ENCODE peak calls at places on chromosome 5, in four cellular contexts. C is HCT116, K is K562, P is H1. Q is an unnamed sample.

GRCh38 chr5:15286659-15287058 is 213.3 kb upstream of the FBXL7 start:
- DNase-seq in C (no peak), K (no peak), P (no peak), Q (no peak)

GRCh38 chr5:91269198-91269597 is 113.9 kb downstream of the ARRDC3 start:
- DNase-seq in C (no peak), K (no peak), P (no peak), Q (no peak)

GRCh38 chr5:126031989-126032716 is 391.1 kb upstream of the GRAMD2B start:
- DNase-seq in C (no peak), K (no peak), P (no peak), Q (no peak)

GRCh38 chr5:30808996-30809395 is 384.5 kb upstream of the CDH6 start:
- DNase-seq in C (no peak), K (no peak), P (no peak), Q (no peak)

GRCh38 chr5:179762781-179763176 is 30.2 kb downstream of the MAML1 start:
- DNase-seq in C (no peak), K (no peak), P (no peak), Q (no peak)

GRCh38 chr5:78404682-78405293 is 44.4 kb downstream of the SCAMP1 start:
- DNase-seq in C (no peak), K (no peak), P (no peak), Q (peak)

GRCh38 chr5:113283558-113283957 is 151.2 kb downstream of the TSSK1B start:
- DNase-seq in C (no peak), K (no peak), P (no peak), Q (no peak)

GRCh38 chr5:36174119-36174518 is 22.2 kb downstream of the SKP2 start:
- DNase-seq in C (no peak), K (no peak), P (no peak), Q (no peak)

GRCh38 chr5:172793577-172794488 is 22.8 kb upstream of the DUSP1 start:
- DNase-seq in C (no peak), K (peak), P (no peak), Q (no peak)

GRCh38 chr5:41346609-41347008 is 133.3 kb upstream of the C6 start:
- DNase-seq in C (peak), K (no peak), P (no peak), Q (no peak)

GRCh38 chr5:19880859-19881436 is 107.1 kb downstream of the CDH18 start:
- DNase-seq in C (no peak), K (no peak), P (no peak), Q (no peak)

GRCh38 chr5:168404366-168404765 is 81.9 kb upstream of the RARS1 start:
- DNase-seq in C (no peak), K (no peak), P (no peak), Q (no peak)

GRCh38 chr5:5558593-5558992 is 136.1 kb downstream of the ICE1 start:
- DNase-seq in C (no peak), K (no peak), P (no peak), Q (no peak)

GRCh38 chr5:133119233-133119711 is 67.5 kb downstream of the HSPA4 start:
- DNase-seq in C (no peak), K (no peak), P (peak), Q (no peak)

GRCh38 chr5:108681079-108681921 is 66.4 kb upstream of the FER start:
- DNase-seq in C (peak), K (peak), P (no peak), Q (peak)

GRCh38 chr5:109769597-109770291 is 80.0 kb downstream of the MAN2A1 start:
- DNase-seq in C (no peak), K (no peak), P (no peak), Q (no peak)

GRCh38 chr5:75059887-75060286 is 7.5 kb upstream of the GCNT4 start:
- DNase-seq in C (no peak), K (no peak), P (no peak), Q (no peak)

GRCh38 chr5:139272471-139273321 is 20.8 kb upstream of the MATR3 start:
- DNase-seq in C (no peak), K (no peak), P (no peak), Q (no peak)

GRCh38 chr5:16727937-16728336 is 111.1 kb upstream of the RETREG1 start:
- DNase-seq in C (no peak), K (no peak), P (no peak), Q (no peak)

GRCh38 chr5:85077581-85077980 is 692.9 kb upstream of the EDIL3 start:
- DNase-seq in C (no peak), K (no peak), P (no peak), Q (no peak)

GRCh38 chr5:135444360-135444759 is 2.8 kb downstream of the DCANP1 start:
- DNase-seq in C (no peak), K (no peak), P (no peak), Q (no peak)

GRCh38 chr5:118548761-118549160 is 439.6 kb downstream of the DTWD2 start:
- DNase-seq in C (no peak), K (no peak), P (no peak), Q (no peak)

GRCh38 chr5:74538206-74538661 is 102.3 kb downstream of the ENC1 start:
- DNase-seq in C (no peak), K (no peak), P (no peak), Q (no peak)

GRCh38 chr5:156188026-156188425 is 138.9 kb upstream of the SGCD start:
- DNase-seq in C (no peak), K (no peak), P (no peak), Q (no peak)

GRCh38 chr5:135053989-135054388 is 20.0 kb upstream of the PITX1 start:
- DNase-seq in C (no peak), K (no peak), P (no peak), Q (no peak)

GRCh38 chr5:51225671-51226419 is 157.4 kb upstream of the ISL1 start:
- DNase-seq in C (no peak), K (no peak), P (no peak), Q (no peak)

GRCh38 chr5:369151-369939 is 47.8 kb downstream of the AHRR start:
- DNase-seq in C (no peak), K (no peak), P (peak), Q (peak)

GRCh38 chr5:6328173-6328572 is 50.2 kb downstream of the MED10 start:
- DNase-seq in C (no peak), K (peak), P (peak), Q (no peak)

GRCh38 chr5:106312360-106312759 is 1358.4 kb downstream of the EFNA5 start:
- DNase-seq in C (no peak), K (no peak), P (no peak), Q (no peak)

GRCh38 chr5:110094559-110094958 is 404.8 kb downstream of the MAN2A1 start:
- DNase-seq in C (no peak), K (no peak), P (no peak), Q (no peak)

GRCh38 chr5:72818866-72819534 is 2.5 kb downstream of the TNPO1 start:
- DNase-seq in C (peak), K (peak), P (peak), Q (no peak)

GRCh38 chr5:10617103-10617502 is 53.2 kb downstream of the ANKRD33B start:
- DNase-seq in C (no peak), K (no peak), P (no peak), Q (no peak)

GRCh38 chr5:43400082-43400481 is 12.1 kb downstream of the CCL28 start:
- DNase-seq in C (no peak), K (no peak), P (no peak), Q (no peak)

GRCh38 chr5:150263801-150264621 is 25.6 kb downstream of the CAMK2A start:
- DNase-seq in C (peak), K (no peak), P (no peak), Q (no peak)

GRCh38 chr5:44860267-44860666 is 51.5 kb downstream of the MRPS30 start:
- DNase-seq in C (no peak), K (no peak), P (no peak), Q (no peak)

GRCh38 chr5:124602925-124603650 is 143.4 kb downstream of the ZNF608 start:
- DNase-seq in C (no peak), K (no peak), P (no peak), Q (no peak)

GRCh38 chr5:124604419-124604818 is 142.0 kb downstream of the ZNF608 start:
- DNase-seq in C (no peak), K (no peak), P (no peak), Q (no peak)

GRCh38 chr5:124606116-124606515 is 140.3 kb downstream of the ZNF608 start:
- DNase-seq in C (no peak), K (no peak), P (no peak), Q (no peak)

DNA sequence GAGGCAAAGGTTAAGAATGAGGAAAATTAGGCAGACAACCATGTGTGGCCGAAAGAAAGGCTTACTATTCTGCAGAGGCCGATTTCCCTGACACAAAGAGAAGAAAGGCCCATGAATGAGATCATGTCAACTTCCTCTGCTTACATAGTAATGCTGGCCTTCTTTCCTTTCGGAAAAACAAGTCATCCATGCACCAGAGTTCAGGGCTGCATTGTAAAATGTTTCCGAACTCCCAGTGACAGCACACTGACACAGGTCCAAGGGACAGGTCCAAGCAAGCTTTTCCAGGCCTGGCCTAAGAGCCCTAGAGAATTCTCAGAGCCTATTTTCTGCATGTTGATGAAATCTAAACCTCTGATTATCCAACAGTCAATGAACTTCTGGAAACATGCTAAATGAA is 140.9 kb downstream of the ZNF608 start:
- DNase-seq in C (no peak), K (no peak), P (no peak), Q (no peak)
- TF ChIP-seq EGR1 in C (no peak), K (no peak), P (no peak), Q (no peak)

GRCh38 chr5:142319560-142320426 is 5.0 kb downstream of the SPRY4 start:
- DNase-seq in C (no peak), K (no peak), P (no peak), Q (no peak)
- TF ChIP-seq EGR1 in C (no peak), K (no peak), P (no peak), Q (no peak)

GRCh38 chr5:115097236-115097635 is 72.5 kb downstream of the TRIM36 start:
- DNase-seq in C (no peak), K (no peak), P (no peak), Q (no peak)
- TF ChIP-seq EGR1 in C (no peak), K (no peak), P (no peak), Q (no peak)

DNA sequence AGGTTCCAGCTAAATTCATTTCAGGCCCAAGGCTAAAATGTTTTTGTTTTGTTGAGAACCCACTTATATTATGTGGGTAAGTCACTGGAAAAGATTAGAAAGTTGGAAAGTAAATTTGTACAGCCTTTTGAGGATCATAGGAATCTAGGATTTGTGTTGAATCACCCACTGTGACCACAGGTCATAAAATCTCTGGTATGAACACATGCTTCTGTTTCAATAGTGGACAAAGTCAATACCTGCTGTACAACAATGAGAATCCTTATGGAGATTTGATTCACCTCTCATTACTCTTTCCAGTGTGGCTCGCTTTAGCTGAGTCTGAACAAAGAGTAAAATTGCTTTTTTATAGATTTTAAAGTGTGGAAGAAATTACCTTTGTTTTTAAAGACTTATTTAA is 369.5 kb downstream of the TMEM167A start:
- DNase-seq in C (no peak), K (no peak), P (no peak), Q (no peak)
- TF ChIP-seq EGR1 in C (no peak), K (no peak), P (no peak), Q (no peak)

GRCh38 chr5:115543365-115543700 is 1.2 kb downstream of the FEM1C start:
- DNase-seq in C (no peak), K (no peak), P (no peak), Q (no peak)

GRCh38 chr5:115542076-115542475 is 2.5 kb downstream of the FEM1C start:
- DNase-seq in C (no peak), K (no peak), P (no peak), Q (no peak)

GRCh38 chr5:115541586-115541985 is 3.0 kb downstream of the FEM1C start:
- DNase-seq in C (no peak), K (no peak), P (no peak), Q (no peak)

GRCh38 chr5:115543931-115544370 is 624 bp downstream of the FEM1C start:
- DNase-seq in C (no peak), K (peak), P (no peak), Q (no peak)

DNA sequence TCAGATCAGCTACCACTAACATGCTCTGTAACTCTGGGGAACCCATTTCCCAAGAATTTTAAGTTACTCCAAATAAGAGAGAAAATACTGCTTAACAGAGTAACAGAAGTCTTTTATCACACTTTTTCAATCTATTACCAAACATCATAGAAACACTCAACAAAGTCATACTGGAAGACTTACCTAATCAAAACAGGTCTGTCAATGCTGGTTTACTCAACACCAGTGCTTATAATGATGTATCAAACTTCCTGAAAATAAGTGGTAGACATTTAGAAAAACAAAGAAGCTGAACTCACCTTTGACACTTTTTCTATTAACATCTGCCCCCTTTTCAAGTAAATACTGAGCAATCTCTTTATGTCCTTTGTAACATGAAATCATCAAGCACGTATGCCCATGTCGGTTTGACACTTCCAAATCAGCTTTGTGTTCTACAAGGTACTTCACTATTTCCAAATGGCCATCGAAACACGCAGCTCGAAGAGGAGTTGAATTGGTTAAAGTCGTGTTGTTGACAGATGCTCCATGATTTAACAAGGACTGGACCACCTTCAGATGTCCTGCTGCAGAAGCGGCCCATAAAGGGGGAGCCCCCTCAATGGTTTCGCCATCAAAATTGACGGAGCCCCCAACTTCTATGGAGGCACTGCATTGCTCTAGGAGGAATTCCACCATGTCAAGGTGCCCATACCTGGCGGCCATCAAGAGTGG is 1.8 kb downstream of the FEM1C start:
- DNase-seq in C (no peak), K (peak), P (no peak), Q (no peak)
- TF ChIP-seq EGR1 in C (no peak), K (no peak), P (no peak), Q (no peak)